ENCODE peak calls at places on chromosomes 2 and 18, in seven cellular contexts. J, Q, W, U, E, H and D are unnamed samples.

GRCh38 chr2:209762564-209762963 is 9.1 kb upstream of the UNC80 start:
- DNase-seq in J (no peak), Q (no peak), W (no peak), U (no peak), E (no peak), H (no peak), D (no peak)

GRCh38 chr2:159030674-159031380 is 62.4 kb downstream of the TANC1 start:
- DNase-seq in J (peak), Q (peak), W (peak), U (peak), E (no peak), H (no peak), D (peak)

GRCh38 chr2:145638675-145639074 is 1118.8 kb upstream of the ZEB2 start:
- DNase-seq in J (no peak), Q (no peak), W (no peak), U (no peak), E (no peak), H (peak), D (no peak)

GRCh38 chr2:224428787-224429440 is 27.0 kb upstream of the FAM124B start:
- DNase-seq in J (no peak), Q (no peak), W (no peak), U (no peak), E (no peak), H (no peak), D (no peak)

GRCh38 chr2:54347622-54348021 is 91.6 kb upstream of the TSPYL6 start:
- DNase-seq in J (no peak), Q (no peak), W (no peak), U (no peak), E (no peak), H (no peak), D (no peak)

GRCh38 chr2:75100011-75100680 is 99.2 kb downstream of the TACR1 start:
- DNase-seq in J (peak), Q (no peak), W (peak), U (no peak), E (no peak), H (no peak), D (peak)

GRCh38 chr18:36186461-36187137 is 698 bp upstream of the MOCOS start:
- DNase-seq in J (peak), Q (peak), W (peak), U (peak), E (no peak), H (peak), D (peak)

GRCh38 chr2:26068602-26069298 is 34.9 kb downstream of the RAB10 start:
- DNase-seq in J (peak), Q (no peak), W (peak), U (no peak), E (no peak), H (peak), D (peak)

GRCh38 chr2:86700705-86701104 is 19.4 kb upstream of the RMND5A start:
- DNase-seq in J (no peak), Q (no peak), W (no peak), U (no peak), E (no peak), H (no peak), D (peak)

GRCh38 chr2:27220091-27220490 is 2.9 kb downstream of the CAD start:
- DNase-seq in J (no peak), Q (no peak), W (no peak), U (no peak), E (no peak), H (no peak), D (no peak)

GRCh38 chr2:27217173-27218121 is at the start of gene CAD:
- DNase-seq in J (peak), Q (peak), W (peak), U (peak), E (no peak), H (peak), D (peak)

GRCh38 chr2:27221166-27221565 is 4.0 kb downstream of the CAD start:
- DNase-seq in J (no peak), Q (no peak), W (no peak), U (no peak), E (no peak), H (no peak), D (no peak)

GRCh38 chr2:27216416-27217137 is 592 bp upstream of the CAD start:
- DNase-seq in J (no peak), Q (peak), W (no peak), U (no peak), E (no peak), H (no peak), D (no peak)

GRCh38 chr2:27218614-27219013 is 1.4 kb downstream of the CAD start:
- DNase-seq in J (no peak), Q (no peak), W (no peak), U (no peak), E (no peak), H (no peak), D (no peak)
- H3K4me3 ChIP-seq in J (no peak), Q (peak), W (no peak), U (no peak), E (no peak), H (peak), D (no peak)

GRCh38 chr18:34350778-34351177 is 126.1 kb upstream of the NOL4 start:
- DNase-seq in J (no peak), Q (no peak), W (no peak), U (no peak), E (no peak), H (no peak), D (no peak)

GRCh38 chr18:34357944-34358580 is 133.3 kb upstream of the NOL4 start:
- DNase-seq in J (no peak), Q (no peak), W (no peak), U (no peak), E (no peak), H (no peak), D (no peak)

GRCh38 chr18:34354351-34354750 is 129.6 kb upstream of the NOL4 start:
- DNase-seq in J (no peak), Q (no peak), W (no peak), U (no peak), E (no peak), H (no peak), D (no peak)

DNA sequence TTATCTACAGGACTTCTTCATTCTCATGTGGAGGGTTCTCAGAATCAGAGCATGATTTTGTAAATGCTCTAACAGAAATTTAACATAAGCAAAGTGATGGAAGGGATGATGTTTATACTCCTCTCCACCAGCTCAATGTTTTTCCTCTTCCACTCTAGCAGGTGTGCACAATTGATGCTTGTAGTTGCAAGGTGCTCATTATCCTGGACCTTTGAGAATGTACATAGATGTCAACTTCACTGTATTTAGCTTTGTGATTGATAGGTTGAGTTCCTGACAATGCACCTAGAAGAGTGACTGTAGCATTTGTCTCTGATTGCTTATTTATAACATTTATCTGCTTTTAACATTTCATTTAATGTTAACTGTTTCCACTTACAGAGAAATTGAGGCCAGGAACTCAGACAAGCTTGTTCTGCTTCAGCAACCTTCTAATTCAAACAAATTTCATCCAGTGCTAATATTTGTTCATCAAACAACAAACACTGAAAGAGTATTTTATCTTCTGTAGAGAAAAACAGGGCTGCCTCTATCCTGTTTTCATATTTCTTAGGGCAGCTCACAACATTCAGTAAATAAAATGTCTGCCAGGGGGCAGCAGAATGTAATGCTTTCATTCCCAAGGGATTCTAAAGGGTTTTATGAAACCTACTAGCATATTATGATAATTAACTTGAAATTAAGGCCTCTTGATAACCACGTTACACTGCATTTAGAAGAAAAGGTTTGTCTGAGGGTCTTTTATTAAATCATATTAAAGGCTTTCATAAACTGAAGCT is 127.9 kb upstream of the NOL4 start:
- DNase-seq in J (peak), Q (no peak), W (peak), U (peak), E (no peak), H (no peak), D (no peak)
- TF ChIP-seq CTCF in J (no peak), Q (peak), W (peak), U (peak), E (peak), H (no peak), D (peak)

GRCh38 chr2:101255501-101255900 is 2.8 kb downstream of the CNOT11 start:
- DNase-seq in J (peak), Q (no peak), W (no peak), U (no peak), E (no peak), H (no peak), D (peak)
- H3K4me3 ChIP-seq in J (no peak), Q (no peak), W (no peak), U (no peak), E (no peak), H (no peak), D (no peak)

GRCh38 chr2:195536863-195537262 is 120.2 kb upstream of the SLC39A10 start:
- DNase-seq in J (no peak), Q (no peak), W (no peak), U (no peak), E (no peak), H (no peak), D (no peak)
- TF ChIP-seq CTCF in J (no peak), Q (no peak), W (no peak), U (no peak), E (no peak), H (no peak), D (no peak)